ENCODE peak calls at places on chromosomes 2 and 18, in eight cellular contexts. T is heart left ventricle, O is hepatocyte, G is K562, E is stomach, Y is lower lobe of right lung, W is H1, C is A549. B is an unnamed sample. For H3K4me1, the result is how much of the 10 kb centered on the place peaks cover.

GRCh38 chr2:69827796-69828540 is 1.5 kb upstream of the GMCL1 start:
- DNase-seq in G (no peak), O (no peak), E (no peak), C (no peak), W (no peak), T (no peak), Y (no peak), B (no peak)

GRCh38 chr18:44637210-44638051 is 43.3 kb upstream of the SETBP1 start:
- DNase-seq in W (no peak), G (no peak), Y (no peak), C (peak), E (no peak), O (peak), T (no peak), B (no peak)

GRCh38 chr2:224922142-224922727 is 120.0 kb downstream of the DOCK10 start:
- DNase-seq in Y (no peak), G (no peak), O (no peak), W (no peak), E (no peak), T (no peak), C (no peak), B (no peak)

GRCh38 chr2:101892377-101892776 is 99.4 kb upstream of the IL1R2 start:
- DNase-seq in Y (no peak), W (no peak), E (no peak), G (no peak), T (no peak), O (no peak), C (no peak), B (no peak)

GRCh38 chr2:71925268-71926097 is 222.2 kb downstream of the CYP26B1 start:
- DNase-seq in C (no peak), E (no peak), W (peak), O (peak), G (no peak), T (no peak), Y (no peak), B (peak)

GRCh38 chr2:231521-232185 is 32.2 kb downstream of the SH3YL1 start:
- DNase-seq in C (no peak), T (no peak), W (no peak), G (no peak), O (no peak), E (no peak), Y (no peak), B (no peak)

GRCh38 chr2:168649105-168649504 is 153.3 kb upstream of the NOSTRIN start:
- DNase-seq in W (no peak), Y (peak), G (no peak), T (no peak), E (no peak), C (no peak), O (no peak), B (no peak)

GRCh38 chr2:182548031-182548950 is 121.5 kb upstream of the PDE1A start:
- DNase-seq in O (no peak), Y (no peak), C (no peak), E (no peak), G (no peak), W (no peak), T (no peak), B (no peak)

GRCh38 chr2:17543848-17544645 is 3.6 kb downstream of the VSNL1 start:
- DNase-seq in O (no peak), Y (no peak), G (no peak), W (no peak), E (no peak), T (no peak), C (no peak), B (no peak)

GRCh38 chr2:37570773-37571570 is 100.5 kb downstream of the CDC42EP3 start:
- DNase-seq in G (no peak), T (no peak), E (no peak), W (no peak), C (no peak), O (peak), Y (no peak), B (peak)

GRCh38 chr18:12765127-12765526 is 62.3 kb downstream of the PSMG2 start:
- DNase-seq in C (no peak), O (no peak), Y (no peak), G (no peak), W (no peak), T (no peak), E (no peak), B (no peak)

GRCh38 chr2:184780944-184781343 is 182.6 kb downstream of the ZNF804A start:
- DNase-seq in Y (no peak), O (no peak), T (no peak), G (no peak), C (no peak), E (no peak), W (no peak), B (no peak)

GRCh38 chr2:12005886-12006681 is 259.7 kb downstream of the LPIN1 start:
- DNase-seq in W (no peak), O (peak), Y (no peak), T (no peak), C (no peak), E (peak), G (peak), B (no peak)

GRCh38 chr2:162114291-162114690 is 37.8 kb downstream of the GCG start:
- DNase-seq in O (no peak), E (no peak), T (no peak), G (no peak), Y (no peak), C (no peak), W (no peak), B (no peak)

GRCh38 chr2:128172191-128172590 is 81.2 kb downstream of the UGGT1 start:
- DNase-seq in G (no peak), Y (no peak), C (no peak), E (no peak), T (no peak), W (no peak), O (no peak), B (no peak)

GRCh38 chr2:71679481-71679880 is 226.1 kb downstream of the DYSF start:
- DNase-seq in G (no peak), E (no peak), Y (no peak), W (no peak), O (no peak), T (no peak), C (no peak), B (no peak)

GRCh38 chr2:174971868-174972781 is 33.1 kb downstream of the CHN1 start:
- DNase-seq in E (no peak), T (no peak), C (peak), Y (no peak), W (no peak), G (no peak), O (peak), B (no peak)

GRCh38 chr2:201357216-201357615 is at the start of gene FLACC1:
- DNase-seq in G (peak), W (no peak), Y (no peak), O (peak), T (no peak), E (no peak), C (peak), B (no peak)

GRCh38 chr2:165601065-165601830 is 131.8 kb downstream of the CSRNP3 start:
- DNase-seq in T (no peak), E (no peak), Y (no peak), O (no peak), C (no peak), W (no peak), G (no peak), B (no peak)

GRCh38 chr18:76592981-76593381 is 97.9 kb upstream of the ZNF516 start:
- DNase-seq in C (no peak), W (no peak), O (peak), E (no peak), Y (no peak), T (no peak), G (no peak), B (no peak)

GRCh38 chr2:188598551-188598950 is 306.9 kb downstream of the GULP1 start:
- DNase-seq in W (no peak), C (no peak), E (no peak), T (no peak), G (no peak), O (peak), Y (no peak), B (no peak)

GRCh38 chr2:74530239-74531161 is 767 bp downstream of the HTRA2 start:
- DNase-seq in E (peak), C (peak), O (peak), W (no peak), T (peak), Y (peak), G (peak), B (peak)

GRCh38 chr2:105180491-105180972 is 61.0 kb upstream of the GPR45 start:
- DNase-seq in O (no peak), C (no peak), T (no peak), G (no peak), W (no peak), E (no peak), Y (no peak), B (no peak)

GRCh38 chr2:67255933-67256615 is 141.1 kb upstream of the ETAA1 start:
- DNase-seq in T (no peak), C (no peak), E (no peak), W (no peak), G (no peak), Y (no peak), O (no peak), B (no peak)

GRCh38 chr2:138298900-138299299 is 202.7 kb upstream of the SPOPL start:
- DNase-seq in E (no peak), G (no peak), W (no peak), O (no peak), T (no peak), Y (no peak), C (no peak), B (no peak)

GRCh38 chr2:181430406-181431199 is 26.6 kb upstream of the ITGA4 start:
- DNase-seq in G (no peak), Y (no peak), T (no peak), O (no peak), C (no peak), E (no peak), W (no peak), B (no peak)

GRCh38 chr2:20065885-20066602 is 14.6 kb upstream of the LAPTM4A start:
- DNase-seq in G (no peak), W (no peak), C (peak), O (peak), E (peak), T (peak), Y (no peak), B (no peak)

GRCh38 chr2:174750923-174751441 is 13.3 kb downstream of the CHRNA1 start:
- DNase-seq in O (no peak), Y (no peak), G (no peak), C (no peak), T (no peak), E (no peak), W (no peak), B (no peak)

GRCh38 chr2:130878316-130878715 is 41.6 kb downstream of the ARHGEF4 start:
- DNase-seq in Y (no peak), O (no peak), W (no peak), T (no peak), G (no peak), E (no peak), C (no peak), B (peak)

GRCh38 chr2:104448661-104449410 is 405.1 kb upstream of the POU3F3 start:
- DNase-seq in E (no peak), G (no peak), O (no peak), T (no peak), Y (no peak), W (no peak), C (no peak), B (no peak)

GRCh38 chr2:14716319-14716718 is 83.8 kb downstream of the LRATD1 start:
- DNase-seq in C (no peak), Y (no peak), E (no peak), W (no peak), G (no peak), T (no peak), O (no peak), B (no peak)

GRCh38 chr2:36414307-36414706 is 58.7 kb downstream of the CRIM1 start:
- DNase-seq in O (no peak), C (no peak), E (no peak), G (no peak), T (no peak), Y (no peak), W (no peak), B (no peak)
- H3K4me1 ChIP-seq in O (under half), C (half or more), E (half or more), G (under half), T (half or more), Y (half or more), W (under half), B (under half)

GRCh38 chr2:241873081-241873802 is 3.7 kb downstream of the RTP5 start:
- DNase-seq in E (no peak), O (no peak), W (no peak), G (no peak), C (no peak), T (peak), Y (no peak), B (no peak)
- H3K27ac ChIP-seq in E (no peak), O (no peak), W (no peak), G (no peak), C (no peak), T (no peak), Y (no peak), B (no peak)

DNA sequence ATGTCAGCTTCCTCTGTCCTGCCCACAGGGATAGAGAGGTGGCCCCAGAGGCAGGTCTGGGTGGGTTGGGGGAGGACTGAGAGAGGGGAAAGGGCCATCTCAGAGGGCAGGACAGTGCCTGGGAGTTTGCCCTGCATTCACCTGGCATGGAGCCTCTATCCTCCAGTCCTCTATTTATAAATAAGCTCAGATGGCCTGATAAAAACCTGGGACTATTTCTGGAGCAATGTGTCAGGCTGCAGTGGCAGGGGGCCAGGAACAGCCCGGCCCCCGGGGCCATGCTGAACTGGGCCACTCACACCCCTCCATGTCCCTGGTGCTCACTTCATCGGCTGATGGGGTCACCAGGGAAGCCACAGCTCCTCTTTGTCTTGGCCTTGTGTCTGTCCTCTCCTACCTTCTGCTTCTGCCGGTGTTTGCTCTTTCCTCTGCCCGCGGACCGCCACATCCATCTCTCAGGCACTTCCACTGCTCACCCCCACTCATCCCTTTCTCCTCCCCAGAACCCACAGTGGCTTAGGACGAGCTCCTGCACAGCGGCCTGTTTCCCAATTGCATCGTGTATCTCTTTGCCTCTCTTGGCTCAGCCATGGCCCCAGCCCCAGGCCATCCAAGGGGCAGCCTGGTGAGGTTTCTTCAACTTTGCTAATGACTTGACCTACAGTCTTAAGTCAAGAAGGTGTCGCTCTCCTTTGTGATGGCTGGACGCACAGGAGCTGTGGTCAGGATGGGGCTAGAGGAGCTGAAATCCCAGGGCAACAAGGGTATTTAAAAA is 38.8 kb downstream of the SCTR start:
- DNase-seq in O (peak), E (peak), Y (no peak), C (no peak), W (no peak), T (no peak), G (no peak), B (no peak)
- H3K4me1 ChIP-seq in O (under half), E (half or more), Y (half or more), C (half or more), W (under half), T (half or more), G (under half), B (under half)

DNA sequence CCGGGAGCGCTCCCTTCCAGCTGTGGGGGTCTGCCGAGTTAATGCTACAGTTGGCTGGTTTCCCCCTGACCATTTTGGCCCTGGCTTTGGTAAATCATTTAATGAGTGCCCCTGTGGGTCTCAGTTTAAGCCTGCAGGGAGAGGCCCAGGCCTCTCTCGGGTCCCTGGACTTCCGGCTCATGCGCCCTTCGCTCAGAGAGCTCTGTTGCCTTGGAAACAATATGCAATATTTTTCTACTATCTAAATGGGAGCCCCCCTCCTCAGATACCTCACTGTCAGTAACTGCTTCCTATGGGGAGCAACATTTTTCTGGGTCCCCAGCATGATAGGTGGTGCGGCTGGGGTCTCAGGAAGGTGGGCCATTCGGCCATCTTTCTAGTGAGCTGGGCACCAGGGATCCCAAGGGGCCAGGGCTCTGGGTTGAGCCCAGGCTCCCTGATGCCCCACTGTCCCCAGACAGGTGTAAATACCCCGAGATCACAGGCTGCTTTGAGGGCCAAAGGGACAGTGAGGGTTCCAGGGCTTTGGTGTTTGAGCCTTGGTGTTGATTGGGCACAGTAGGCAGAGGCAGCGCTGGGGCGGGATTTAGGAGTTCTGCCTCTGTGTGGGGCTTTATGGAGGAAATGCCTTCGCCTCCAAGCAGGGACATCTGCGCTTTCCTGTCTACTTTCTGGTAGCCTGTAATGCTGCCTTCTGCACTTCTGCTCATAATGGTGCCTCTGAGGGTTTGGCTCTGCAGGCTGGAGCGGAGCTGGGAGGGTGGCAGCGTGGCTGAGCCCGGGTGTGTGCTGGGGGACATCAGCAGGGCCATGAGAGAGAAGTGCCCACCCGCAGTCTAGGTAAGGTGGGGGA is 5.2 kb downstream of the ITM2C start:
- DNase-seq in E (peak), C (no peak), O (peak), Y (no peak), G (no peak), T (peak), W (no peak), B (no peak)
- H3K27ac ChIP-seq in E (peak), C (no peak), O (peak), Y (no peak), G (no peak), T (peak), W (peak), B (no peak)

DNA sequence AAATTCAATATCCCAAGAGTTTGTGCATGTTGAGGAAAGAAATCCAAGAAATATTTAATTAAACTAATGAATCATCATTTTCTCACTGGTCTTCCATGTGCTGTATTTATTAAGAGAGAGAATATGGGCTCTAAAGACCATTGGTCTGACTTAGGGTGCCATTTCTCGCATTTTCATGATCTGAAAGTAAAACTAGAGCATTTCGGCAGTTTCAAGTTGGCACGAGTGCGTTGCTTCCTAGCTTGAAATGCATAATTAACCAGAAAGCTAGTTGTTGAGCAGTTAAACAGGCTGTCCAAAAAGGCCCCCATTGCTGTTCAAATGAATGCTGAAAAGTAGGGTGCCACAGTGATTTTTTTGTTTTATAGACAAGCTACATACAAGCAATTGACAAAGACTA is 47.4 kb downstream of the SLC8A1 start:
- DNase-seq in T (no peak), C (no peak), G (no peak), E (no peak), W (no peak), O (no peak), Y (no peak), B (no peak)
- H3K4me1 ChIP-seq in T (half or more), C (under half), G (under half), E (under half), W (under half), O (under half), Y (under half), B (under half)

GRCh38 chr2:169782513-169782912 is 16.2 kb upstream of the SSB start:
- DNase-seq in W (no peak), E (no peak), C (no peak), T (no peak), Y (no peak), O (no peak), G (no peak), B (no peak)
- H3K27ac ChIP-seq in W (no peak), E (no peak), C (no peak), T (no peak), Y (no peak), O (no peak), G (no peak), B (no peak)

GRCh38 chr18:58900015-58900649 is 35.5 kb downstream of the ZNF532 start:
- DNase-seq in T (peak), G (no peak), C (no peak), Y (no peak), W (no peak), E (no peak), O (no peak), B (no peak)
- H3K4me1 ChIP-seq in T (under half), G (under half), C (under half), Y (under half), W (under half), E (under half), O (under half), B (under half)

GRCh38 chr2:48694143-48694542 is 61.4 kb downstream of the LHCGR start:
- DNase-seq in Y (no peak), C (no peak), W (peak), O (no peak), G (no peak), E (no peak), T (no peak), B (no peak)
- H3K27ac ChIP-seq in Y (no peak), C (no peak), W (no peak), O (no peak), G (no peak), E (no peak), T (no peak), B (no peak)

GRCh38 chr2:55151721-55152433 is 80.2 kb downstream of the CLHC1 start:
- DNase-seq in G (no peak), E (no peak), C (no peak), W (no peak), Y (no peak), T (no peak), O (no peak), B (no peak)

GRCh38 chr2:55152475-55153422 is 79.3 kb downstream of the CLHC1 start:
- DNase-seq in E (no peak), Y (no peak), W (no peak), T (no peak), O (no peak), G (no peak), C (no peak), B (no peak)

GRCh38 chr2:55155206-55155605 is 76.9 kb downstream of the CLHC1 start:
- DNase-seq in C (no peak), O (no peak), W (no peak), G (no peak), Y (no peak), T (no peak), E (no peak), B (no peak)

GRCh38 chr2:55154525-55155030 is 77.5 kb downstream of the CLHC1 start:
- DNase-seq in C (no peak), O (no peak), W (no peak), E (no peak), T (no peak), G (no peak), Y (no peak), B (no peak)

GRCh38 chr2:55153564-55154315 is 78.4 kb downstream of the CLHC1 start:
- DNase-seq in E (no peak), T (no peak), O (no peak), Y (no peak), C (no peak), W (no peak), G (no peak), B (no peak)
- H3K4me1 ChIP-seq in E (half or more), T (under half), O (half or more), Y (half or more), C (under half), W (under half), G (under half), B (under half)